ENCODE peak calls at places on chromosome 6, in eight cellular contexts. M, Q, H, A, I, C, U and G are unnamed samples.

GRCh38 chr6:14754636-14755513 is 491.0 kb upstream of the JARID2 start:
- DNase-seq in M (no peak), Q (no peak), H (no peak), A (no peak), I (no peak), C (no peak), U (no peak), G (no peak)

GRCh38 chr6:90790058-90790457 is 203.2 kb upstream of the MAP3K7 start:
- DNase-seq in M (no peak), Q (no peak), H (no peak), A (no peak), I (no peak), C (no peak), U (no peak), G (no peak)

GRCh38 chr6:25747477-25747876 is 7.1 kb upstream of the SLC17A4 start:
- DNase-seq in M (no peak), Q (no peak), H (no peak), A (no peak), I (no peak), C (no peak), U (no peak), G (no peak)

GRCh38 chr6:167576798-167577528 is 249.7 kb upstream of the AFDN start:
- DNase-seq in M (no peak), Q (no peak), H (no peak), A (no peak), I (no peak), C (no peak), U (no peak), G (no peak)

GRCh38 chr6:25564953-25565352 is 87.1 kb upstream of the SCGN start:
- DNase-seq in M (no peak), Q (no peak), H (no peak), A (no peak), I (no peak), C (no peak), U (no peak), G (no peak)

GRCh38 chr6:168380956-168381605 is 59.9 kb upstream of the SMOC2 start:
- DNase-seq in M (no peak), Q (no peak), H (no peak), A (no peak), I (no peak), C (no peak), U (no peak), G (no peak)

GRCh38 chr6:150417899-150418824 is 49.4 kb downstream of the IYD start:
- DNase-seq in M (peak; percentile 63), Q (peak; percentile 88), H (peak; percentile 78), A (peak; percentile 80), I (peak; percentile 34), C (peak; percentile 40), U (peak; percentile 36), G (peak; percentile 44)

GRCh38 chr6:13278184-13278583 is 50.2 kb downstream of the TBC1D7 start:
- DNase-seq in M (no peak), Q (no peak), H (peak; percentile 72), A (no peak), I (no peak), C (no peak), U (peak; percentile 48), G (no peak)

GRCh38 chr6:119467478-119468081 is 118.0 kb upstream of the MAN1A1 start:
- DNase-seq in M (no peak), Q (no peak), H (no peak), A (no peak), I (no peak), C (no peak), U (no peak), G (no peak)

GRCh38 chr6:14037402-14038277 is 79.9 kb upstream of the CD83 start:
- DNase-seq in M (no peak), Q (no peak), H (no peak), A (no peak), I (no peak), C (no peak), U (no peak), G (no peak)

GRCh38 chr6:46490425-46491200 is 636 bp downstream of the RCAN2 start:
- DNase-seq in M (no peak), Q (no peak), H (peak; percentile 80), A (no peak), I (peak; percentile 36), C (no peak), U (peak; percentile 73), G (no peak)

GRCh38 chr6:53581161-53581560 is 36.3 kb upstream of the GCLC start:
- DNase-seq in M (no peak), Q (no peak), H (no peak), A (no peak), I (no peak), C (no peak), U (no peak), G (no peak)

DNA sequence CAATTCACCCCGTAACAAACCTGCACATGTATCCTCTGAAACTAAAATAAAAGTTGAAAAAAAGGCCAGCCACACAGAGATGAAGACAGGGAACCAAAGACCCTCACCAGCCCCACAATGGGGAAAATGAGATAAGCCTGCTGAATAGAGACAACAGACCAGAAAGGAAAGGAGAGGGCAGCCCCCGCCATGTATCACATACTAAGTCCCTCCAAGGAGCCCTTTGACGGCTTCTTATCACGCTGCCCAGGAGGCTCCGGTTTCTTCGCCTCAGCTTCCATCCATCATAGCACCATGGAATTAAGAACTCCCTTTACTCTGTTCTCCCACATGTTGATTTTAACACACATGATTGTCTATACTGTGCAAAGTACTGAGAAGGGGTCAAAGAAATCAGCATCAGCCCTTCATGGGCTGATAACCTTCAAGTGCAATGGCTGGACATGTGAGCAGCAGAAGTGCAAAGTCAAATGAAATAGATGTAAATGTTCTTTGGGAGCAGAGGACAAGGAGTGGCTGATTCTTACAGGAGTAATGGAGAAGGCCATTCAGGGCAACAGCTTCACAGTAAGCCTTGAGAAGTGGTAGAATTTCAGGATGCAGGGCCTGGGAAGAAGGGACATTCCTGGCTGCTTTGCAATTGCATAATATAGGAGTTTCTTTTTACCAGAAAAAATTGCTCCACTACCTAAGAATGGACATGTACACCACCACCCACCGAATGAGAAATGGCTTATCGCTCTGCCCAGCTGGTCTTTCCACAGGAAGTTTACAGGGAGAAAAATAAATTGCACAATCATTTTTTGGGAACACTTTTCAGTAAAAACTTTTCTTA is 54.7 kb downstream of the MAP3K5 start:
- DNase-seq in M (no peak), Q (no peak), H (no peak), A (no peak), I (peak; percentile 58), C (no peak), U (no peak), G (no peak)
- TF ChIP-seq REST in M (no peak), Q (no peak), H (no peak), A (no peak), I (no peak), C (no peak), U (no peak), G (no peak)

DNA sequence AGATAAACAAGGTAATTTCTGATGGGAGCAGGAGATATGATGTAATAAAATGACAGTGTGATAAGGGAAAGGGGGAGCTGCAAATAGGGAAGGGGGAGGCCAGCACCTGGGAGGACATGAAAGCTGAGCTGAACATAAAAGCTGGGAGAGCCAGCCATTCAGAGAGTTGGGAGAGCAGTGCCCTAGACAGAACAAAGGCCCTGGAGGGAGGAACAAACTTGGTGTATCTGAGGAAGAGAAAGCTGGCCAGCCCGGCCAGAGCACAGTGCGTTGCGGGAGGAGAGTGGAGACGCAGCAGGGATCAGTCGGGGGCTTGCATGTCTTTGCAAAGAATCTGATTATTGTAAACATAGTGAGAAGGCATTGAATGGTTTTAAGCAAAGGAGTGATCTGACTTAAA is 318.1 kb downstream of the ZFAND3 start:
- DNase-seq in M (no peak), Q (no peak), H (peak; percentile 78), A (no peak), I (no peak), C (no peak), U (no peak), G (no peak)
- TF ChIP-seq POLR2AphosphoS5 in M (no peak), Q (no peak), H (no peak), A (no peak), I (no peak), C (no peak), U (no peak), G (no peak)

DNA sequence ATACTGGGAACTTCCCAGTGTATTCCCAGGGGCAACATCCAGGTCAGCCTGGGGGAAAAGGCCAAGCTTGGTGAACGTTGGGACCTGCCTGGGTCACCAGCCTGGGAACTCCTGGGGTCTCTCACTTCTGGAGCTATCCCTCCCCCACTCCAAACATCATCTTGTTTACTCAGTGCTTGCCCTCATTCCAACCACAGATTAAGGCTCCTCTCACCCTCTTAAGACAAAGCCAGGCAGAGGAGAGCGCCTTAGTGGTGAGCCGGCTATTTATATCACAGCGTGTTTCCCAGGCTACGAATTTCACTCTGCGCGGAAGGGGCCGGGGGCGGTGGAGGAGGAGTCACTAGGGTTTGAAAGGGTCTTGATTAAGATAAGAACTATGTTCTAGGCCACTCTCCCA is 12.1 kb downstream of the PRPH2 start:
- DNase-seq in M (no peak), Q (no peak), H (peak; percentile 47), A (no peak), I (no peak), C (no peak), U (no peak), G (no peak)
- TF ChIP-seq REST in M (no peak), Q (no peak), H (no peak), A (no peak), I (no peak), C (no peak), U (no peak), G (no peak)

GRCh38 chr6:131061771-131062160 is 1.3 kb downstream of the EPB41L2 start:
- DNase-seq in M (no peak), Q (no peak), H (no peak), A (no peak), I (no peak), C (no peak), U (no peak), G (no peak)

GRCh38 chr6:131062245-131063027 is 609 bp downstream of the EPB41L2 start:
- DNase-seq in M (no peak), Q (no peak), H (peak; percentile 45), A (no peak), I (peak; percentile 29), C (no peak), U (no peak), G (no peak)

GRCh38 chr6:131063764-131064272 is 773 bp upstream of the EPB41L2 start:
- DNase-seq in M (no peak), Q (no peak), H (no peak), A (no peak), I (no peak), C (no peak), U (no peak), G (no peak)

GRCh38 chr6:131061041-131061770 is 1.8 kb downstream of the EPB41L2 start:
- DNase-seq in M (peak; percentile 52), Q (no peak), H (no peak), A (no peak), I (no peak), C (no peak), U (no peak), G (no peak)

DNA sequence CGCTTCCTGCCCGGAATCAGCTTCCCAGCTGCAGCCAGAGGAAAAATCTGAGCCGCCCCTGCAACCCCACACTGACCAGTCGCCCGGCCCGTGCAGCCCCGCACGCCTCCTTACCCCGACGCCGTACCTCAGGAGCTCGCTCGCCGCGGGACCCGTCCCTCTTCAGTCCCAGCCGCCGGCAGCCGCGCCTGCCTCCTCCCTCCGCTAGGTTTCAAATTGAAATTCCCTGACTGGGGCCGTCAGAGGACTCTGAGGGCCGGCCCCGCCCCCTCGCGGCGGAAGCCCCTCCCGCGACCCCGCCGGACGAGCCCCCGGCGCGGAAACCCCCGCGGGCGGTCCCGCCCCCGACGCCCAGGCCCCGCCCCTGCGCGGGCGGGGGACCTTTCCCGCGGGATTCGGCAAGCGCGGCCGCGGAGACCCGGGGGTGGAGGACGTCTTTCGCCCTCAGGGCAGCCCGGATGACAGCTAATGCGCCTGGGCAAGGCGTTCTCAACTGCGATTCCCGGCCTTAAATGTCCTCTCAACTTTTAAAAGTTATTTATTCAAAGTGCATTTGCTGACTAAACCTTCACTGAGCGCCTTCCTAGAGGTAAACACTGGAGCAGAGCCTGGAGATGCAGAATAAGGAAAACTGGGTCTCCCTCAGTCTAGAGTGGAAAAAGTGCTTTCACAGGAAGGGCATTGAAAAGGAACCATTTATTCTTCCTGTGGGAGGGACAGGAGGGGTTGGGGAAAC is at the start of gene EPB41L2:
- DNase-seq in M (peak; percentile 91), Q (peak; percentile 70), H (peak; percentile 97), A (no peak), I (peak; percentile 87), C (peak; percentile 26), U (peak; percentile 69), G (no peak)
- TF ChIP-seq POLR2AphosphoS5 in M (peak; percentile 86), Q (peak; percentile 84), H (peak; percentile 87), A (peak; percentile 83), I (no peak), C (peak; percentile 78), U (no peak), G (no peak)